ENCODE peak calls at places on chromosomes 6 and 20, in six cellular contexts. T is right atrium auricular region; U is naive thymus-derived CD4-positive, alpha-beta T cell; G is NT2/D1; K is heart left ventricle; N is GM23338. Q is an unnamed sample.

GRCh38 chr6:69019832-69020231 is 384.8 kb downstream of the ADGRB3 start:
- DNase-seq in N (no peak), U (no peak), G (no peak), T (no peak), K (no peak), Q (no peak)

GRCh38 chr6:157650261-157650640 is 172.8 kb upstream of the SNX9 start:
- DNase-seq in U (no peak), K (peak; percentile 46), N (no peak), T (no peak), G (no peak), Q (no peak)

GRCh38 chr20:32062776-32063170 is 10.7 kb downstream of the HCK start:
- DNase-seq in U (no peak), G (no peak), K (peak; percentile 54), T (peak; percentile 62), N (no peak), Q (no peak)

GRCh38 chr6:2166717-2167116 is 78.7 kb downstream of the GMDS start:
- DNase-seq in G (no peak), U (no peak), N (no peak), K (no peak), T (no peak), Q (no peak)

GRCh38 chr6:156980515-156980914 is 203.3 kb downstream of the ARID1B start:
- DNase-seq in T (no peak), U (no peak), G (no peak), N (no peak), K (no peak), Q (no peak)

GRCh38 chr20:17752452-17752851 is 52.7 kb downstream of the BANF2 start:
- DNase-seq in T (no peak), N (peak; percentile 43), K (no peak), G (peak; percentile 52), U (no peak), Q (no peak)

GRCh38 chr6:13902922-13903321 is 21.8 kb upstream of the RNF182 start:
- DNase-seq in U (no peak), N (no peak), K (no peak), T (no peak), G (no peak), Q (no peak)

GRCh38 chr20:4674672-4675071 is 47.0 kb upstream of the PRND start:
- DNase-seq in N (no peak), G (no peak), K (no peak), U (no peak), T (no peak), Q (no peak)

GRCh38 chr6:108543165-108543940 is 17.4 kb upstream of the FOXO3 start:
- DNase-seq in T (no peak), G (no peak), N (no peak), K (no peak), U (no peak), Q (no peak)

GRCh38 chr6:39347201-39347600 is 24.7 kb upstream of the KCNK16 start:
- DNase-seq in G (no peak), K (no peak), U (no peak), N (no peak), T (no peak), Q (no peak)

GRCh38 chr6:132298344-132298949 is 102.8 kb downstream of the MOXD1 start:
- DNase-seq in N (peak; percentile 84), U (peak; percentile 18), K (no peak), T (no peak), G (peak; percentile 36), Q (peak; percentile 70)

GRCh38 chr20:61490721-61491120 is 238.7 kb downstream of the CDH4 start:
- DNase-seq in N (no peak), T (no peak), K (no peak), U (no peak), G (no peak), Q (no peak)

GRCh38 chr6:163260111-163260895 is 154.2 kb upstream of the QKI start:
- DNase-seq in U (no peak), N (peak; percentile 94), G (peak; percentile 88), K (no peak), T (no peak), Q (peak; percentile 87)

GRCh38 chr6:155561262-155561970 is 105.8 kb upstream of the NOX3 start:
- DNase-seq in T (no peak), G (no peak), K (no peak), N (no peak), U (no peak), Q (no peak)

GRCh38 chr20:58073945-58074920 is 154.2 kb downstream of the ANKRD60 start:
- DNase-seq in N (no peak), T (peak; percentile 58), U (no peak), G (no peak), K (no peak), Q (no peak)

GRCh38 chr6:43367245-43367984 is 2.0 kb downstream of the ZNF318 start:
- DNase-seq in T (no peak), U (no peak), G (no peak), K (no peak), N (no peak), Q (no peak)

GRCh38 chr6:114445846-114446245 is 103.0 kb upstream of the HS3ST5 start:
- DNase-seq in N (no peak), U (no peak), K (no peak), G (no peak), T (no peak), Q (no peak)

GRCh38 chr6:156617376-156617775 is 159.8 kb upstream of the ARID1B start:
- DNase-seq in U (no peak), N (no peak), K (no peak), G (no peak), T (peak; percentile 76), Q (no peak)

GRCh38 chr6:24558516-24558915 is 63.7 kb downstream of the ALDH5A1 start:
- DNase-seq in K (no peak), G (no peak), N (no peak), T (no peak), U (no peak), Q (no peak)

GRCh38 chr6:161080263-161080970 is 88.8 kb downstream of the MAP3K4 start:
- DNase-seq in K (no peak), N (no peak), G (no peak), U (no peak), T (no peak), Q (no peak)

GRCh38 chr6:88806728-88807127 is 156.7 kb downstream of the RNGTT start:
- DNase-seq in U (no peak), N (no peak), G (no peak), T (no peak), K (no peak), Q (no peak)

GRCh38 chr6:56851541-56852248 is 103.2 kb upstream of the BEND6 start:
- DNase-seq in N (peak; percentile 94), U (peak; percentile 29), G (peak; percentile 58), T (no peak), K (peak; percentile 48), Q (peak; percentile 81)

GRCh38 chr6:708237-708598 is 15.3 kb upstream of the EXOC2 start:
- DNase-seq in T (no peak), N (no peak), K (no peak), U (no peak), G (no peak), Q (no peak)
- H3K4me1 ChIP-seq in T (no peaks in the 10 kb centered on the region), N (peaks cover 73% of the 10 kb centered on the region), K (no peaks in the 10 kb centered on the region), U (peaks cover 8% of the 10 kb centered on the region), G (no peaks in the 10 kb centered on the region), Q (peaks cover 51% of the 10 kb centered on the region)

GRCh38 chr20:34473262-34473883 is 42.8 kb upstream of the DYNLRB1 start:
- DNase-seq in G (peak; percentile 15), T (no peak), K (peak; percentile 49), N (peak; percentile 71), U (peak; percentile 15), Q (peak; percentile 69)

GRCh38 chr20:34475979-34476736 is 40.1 kb upstream of the DYNLRB1 start:
- DNase-seq in T (no peak), N (peak; percentile 60), G (no peak), K (peak; percentile 57), U (peak; percentile 7), Q (no peak)

GRCh38 chr20:34468956-34469355 is 47.3 kb upstream of the DYNLRB1 start:
- DNase-seq in G (no peak), U (no peak), N (no peak), K (no peak), T (no peak), Q (no peak)

GRCh38 chr20:34472246-34472925 is 43.8 kb upstream of the DYNLRB1 start:
- DNase-seq in U (no peak), T (no peak), N (no peak), G (no peak), K (no peak), Q (no peak)
- H3K4me1 ChIP-seq in U (no peaks in the 10 kb centered on the region), T (no peaks in the 10 kb centered on the region), N (no peaks in the 10 kb centered on the region), G (no peaks in the 10 kb centered on the region), K (peaks cover 15% of the 10 kb centered on the region), Q (no peaks in the 10 kb centered on the region)

GRCh38 chr6:159301277-159301676 is 132.1 kb downstream of the FNDC1 start:
- DNase-seq in K (no peak), U (no peak), N (no peak), G (no peak), T (no peak), Q (no peak)

GRCh38 chr6:159303784-159304183 is 134.6 kb downstream of the FNDC1 start:
- DNase-seq in N (no peak), K (no peak), G (no peak), T (no peak), U (no peak), Q (no peak)

GRCh38 chr6:159298840-159299239 is 129.6 kb downstream of the FNDC1 start:
- DNase-seq in U (no peak), N (no peak), G (no peak), K (no peak), T (no peak), Q (no peak)

GRCh38 chr6:159302196-159302595 is 133.0 kb downstream of the FNDC1 start:
- DNase-seq in T (no peak), U (no peak), N (no peak), G (no peak), K (no peak), Q (no peak)

GRCh38 chr6:159299566-159299965 is 130.4 kb downstream of the FNDC1 start:
- DNase-seq in K (no peak), N (no peak), T (no peak), U (no peak), G (no peak), Q (no peak)
- H3K4me1 ChIP-seq in K (no peaks in the 10 kb centered on the region), N (no peaks in the 10 kb centered on the region), T (no peaks in the 10 kb centered on the region), U (no peaks in the 10 kb centered on the region), G (no peaks in the 10 kb centered on the region), Q (no peaks in the 10 kb centered on the region)

GRCh38 chr6:15366879-15367278 is 121.0 kb downstream of the JARID2 start:
- DNase-seq in K (no peak), U (no peak), N (no peak), G (no peak), T (no peak), Q (no peak)

GRCh38 chr6:15368186-15368585 is 122.3 kb downstream of the JARID2 start:
- DNase-seq in G (no peak), N (no peak), U (no peak), T (no peak), K (no peak), Q (no peak)

GRCh38 chr6:15365273-15365687 is 119.4 kb downstream of the JARID2 start:
- DNase-seq in K (peak; percentile 87), T (peak; percentile 87), G (no peak), U (peak; percentile 75), N (peak; percentile 51), Q (peak; percentile 89)

GRCh38 chr6:15364401-15365037 is 118.7 kb downstream of the JARID2 start:
- DNase-seq in K (no peak), T (no peak), N (no peak), U (no peak), G (no peak), Q (no peak)

DNA sequence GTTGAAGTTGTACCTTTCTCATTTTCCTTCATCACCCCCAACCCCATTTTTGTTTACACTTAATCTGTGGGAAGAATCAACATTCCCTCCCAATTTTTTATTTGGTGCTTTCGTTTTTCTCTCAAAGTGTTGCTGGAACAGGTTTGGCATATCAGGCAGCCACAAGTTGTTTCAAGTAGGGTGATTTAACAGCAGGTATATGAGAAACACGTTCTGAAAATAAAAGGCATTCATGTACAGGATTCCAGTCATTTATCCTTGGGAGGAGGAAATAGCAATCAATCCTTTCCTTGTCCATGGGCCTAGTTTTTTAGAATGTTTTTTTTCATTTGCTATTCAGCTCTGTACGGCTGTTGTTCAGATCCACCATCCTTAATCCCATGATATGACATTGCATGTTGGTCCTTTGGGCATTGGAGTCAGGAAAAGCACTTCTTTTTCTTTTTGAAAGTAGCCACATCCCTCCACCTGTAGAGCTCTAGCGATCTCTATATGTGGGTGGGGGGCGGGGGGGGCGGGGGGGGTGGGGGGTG is 120.2 kb downstream of the JARID2 start:
- DNase-seq in T (no peak), G (no peak), K (no peak), U (no peak), N (no peak), Q (no peak)
- H3K4me1 ChIP-seq in T (no peaks in the 10 kb centered on the region), G (peaks cover 2% of the 10 kb centered on the region), K (peaks cover 46% of the 10 kb centered on the region), U (peaks cover 29% of the 10 kb centered on the region), N (peaks cover 98% of the 10 kb centered on the region), Q (peaks cover 14% of the 10 kb centered on the region)